ENCODE peak calls at places on chromosomes 2 and 18, in nine cellular contexts. One of them, this sample, is unnamed.

GRCh38 chr18:31684279-31685096 is at the start of gene B4GALT6:
- DNase-seq in foreskin fibroblast: peak; percentile 29
- DNase-seq in transverse colon: peak; percentile 33
- DNase-seq in BJ: no peak
- DNase-seq in fibroblast of villous mesenchyme: peak; percentile 48
- DNase-seq in neural progenitor cell: peak; percentile 92
- DNase-seq in nephron progenitor cell: peak; percentile 74
- DNase-seq in neural crest cell: peak; percentile 61
- DNase-seq in HFF-Myc: no peak
- DNase-seq in this sample: no peak

GRCh38 chr2:218291318-218291933 is 877 bp downstream of the TMBIM1 start:
- DNase-seq in foreskin fibroblast: peak; percentile 55
- DNase-seq in transverse colon: no peak
- DNase-seq in BJ: no peak
- DNase-seq in fibroblast of villous mesenchyme: peak; percentile 61
- DNase-seq in neural progenitor cell: no peak
- DNase-seq in nephron progenitor cell: no peak
- DNase-seq in neural crest cell: no peak
- DNase-seq in HFF-Myc: no peak
- DNase-seq in this sample: peak; percentile 15

GRCh38 chr2:86256300-86256699 is 57.0 kb downstream of the MRPL35 start:
- DNase-seq in foreskin fibroblast: no peak
- DNase-seq in transverse colon: no peak
- DNase-seq in BJ: no peak
- DNase-seq in fibroblast of villous mesenchyme: no peak
- DNase-seq in neural progenitor cell: no peak
- DNase-seq in nephron progenitor cell: no peak
- DNase-seq in neural crest cell: no peak
- DNase-seq in HFF-Myc: no peak
- DNase-seq in this sample: no peak

GRCh38 chr18:31046916-31047315 is 4.4 kb upstream of the DSC3 start:
- DNase-seq in foreskin fibroblast: no peak
- DNase-seq in transverse colon: no peak
- DNase-seq in BJ: no peak
- DNase-seq in fibroblast of villous mesenchyme: no peak
- DNase-seq in neural progenitor cell: no peak
- DNase-seq in nephron progenitor cell: no peak
- DNase-seq in neural crest cell: no peak
- DNase-seq in HFF-Myc: no peak
- DNase-seq in this sample: no peak

GRCh38 chr18:70422061-70422965 is 133.5 kb downstream of the SOCS6 start:
- DNase-seq in foreskin fibroblast: peak; percentile 97
- DNase-seq in transverse colon: peak; percentile 68
- DNase-seq in BJ: peak; percentile 83
- DNase-seq in fibroblast of villous mesenchyme: peak; percentile 97
- DNase-seq in neural progenitor cell: no peak
- DNase-seq in nephron progenitor cell: peak; percentile 13
- DNase-seq in neural crest cell: no peak
- DNase-seq in HFF-Myc: peak; percentile 86
- DNase-seq in this sample: peak; percentile 91

GRCh38 chr2:197628043-197628500 is 47.3 kb downstream of the RFTN2 start:
- DNase-seq in foreskin fibroblast: no peak
- DNase-seq in transverse colon: no peak
- DNase-seq in BJ: no peak
- DNase-seq in fibroblast of villous mesenchyme: no peak
- DNase-seq in neural progenitor cell: peak; percentile 76
- DNase-seq in nephron progenitor cell: peak; percentile 3
- DNase-seq in neural crest cell: peak; percentile 26
- DNase-seq in HFF-Myc: no peak
- DNase-seq in this sample: no peak

GRCh38 chr2:1974391-1974790 is 230.1 kb upstream of the PXDN start:
- DNase-seq in foreskin fibroblast: no peak
- DNase-seq in transverse colon: no peak
- DNase-seq in BJ: peak; percentile 74
- DNase-seq in fibroblast of villous mesenchyme: no peak
- DNase-seq in neural progenitor cell: no peak
- DNase-seq in nephron progenitor cell: no peak
- DNase-seq in neural crest cell: no peak
- DNase-seq in HFF-Myc: no peak
- DNase-seq in this sample: no peak

GRCh38 chr2:122129399-122129798 is 373.9 kb downstream of the TSN start:
- DNase-seq in foreskin fibroblast: no peak
- DNase-seq in transverse colon: no peak
- DNase-seq in BJ: no peak
- DNase-seq in fibroblast of villous mesenchyme: no peak
- DNase-seq in neural progenitor cell: no peak
- DNase-seq in nephron progenitor cell: no peak
- DNase-seq in neural crest cell: no peak
- DNase-seq in HFF-Myc: no peak
- DNase-seq in this sample: no peak

GRCh38 chr18:72673242-72673641 is 129.1 kb upstream of the CBLN2 start:
- DNase-seq in foreskin fibroblast: no peak
- DNase-seq in transverse colon: no peak
- DNase-seq in BJ: no peak
- DNase-seq in fibroblast of villous mesenchyme: no peak
- DNase-seq in neural progenitor cell: no peak
- DNase-seq in nephron progenitor cell: no peak
- DNase-seq in neural crest cell: no peak
- DNase-seq in HFF-Myc: no peak
- DNase-seq in this sample: no peak

GRCh38 chr2:176814740-176815367 is 397.7 kb upstream of the HNRNPA3 start:
- DNase-seq in foreskin fibroblast: peak; percentile 23
- DNase-seq in transverse colon: no peak
- DNase-seq in BJ: peak; percentile 0
- DNase-seq in fibroblast of villous mesenchyme: peak; percentile 33
- DNase-seq in neural progenitor cell: peak; percentile 38
- DNase-seq in nephron progenitor cell: no peak
- DNase-seq in neural crest cell: no peak
- DNase-seq in HFF-Myc: no peak
- DNase-seq in this sample: peak; percentile 9

GRCh38 chr18:24089059-24089458 is 49.8 kb upstream of the CABYR start:
- DNase-seq in foreskin fibroblast: peak; percentile 31
- DNase-seq in transverse colon: no peak
- DNase-seq in BJ: no peak
- DNase-seq in fibroblast of villous mesenchyme: no peak
- DNase-seq in neural progenitor cell: no peak
- DNase-seq in nephron progenitor cell: no peak
- DNase-seq in neural crest cell: no peak
- DNase-seq in HFF-Myc: no peak
- DNase-seq in this sample: no peak

GRCh38 chr2:200353873-200354272 is 47.4 kb downstream of the SPATS2L start:
- DNase-seq in foreskin fibroblast: no peak
- DNase-seq in transverse colon: no peak
- DNase-seq in BJ: no peak
- DNase-seq in fibroblast of villous mesenchyme: no peak
- DNase-seq in neural progenitor cell: no peak
- DNase-seq in nephron progenitor cell: no peak
- DNase-seq in neural crest cell: no peak
- DNase-seq in HFF-Myc: no peak
- DNase-seq in this sample: no peak

DNA sequence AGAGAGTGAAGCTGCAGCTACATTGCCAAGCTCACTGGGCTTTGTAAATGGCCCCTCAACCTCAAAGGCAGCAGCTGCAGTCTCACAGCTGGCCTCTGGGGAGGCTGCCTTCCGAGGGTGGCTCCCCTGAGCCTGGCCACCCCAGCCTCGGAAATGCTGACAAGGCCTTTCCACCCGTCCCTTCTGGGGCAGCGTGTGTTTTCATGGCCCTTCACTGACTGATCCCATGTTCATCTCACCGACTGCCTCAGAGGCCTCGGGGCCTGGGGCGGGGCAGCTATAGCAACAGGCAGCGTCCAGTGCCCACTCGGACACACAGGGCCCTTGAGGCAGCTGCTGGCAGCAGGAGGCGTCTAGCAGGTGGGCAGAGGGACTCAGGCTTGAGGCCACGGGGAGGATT is 149.6 kb downstream of the GLI2 start:
- DNase-seq in foreskin fibroblast: no peak
- DNase-seq in transverse colon: no peak
- DNase-seq in BJ: no peak
- DNase-seq in fibroblast of villous mesenchyme: no peak
- DNase-seq in neural progenitor cell: no peak
- DNase-seq in nephron progenitor cell: no peak
- DNase-seq in neural crest cell: no peak
- DNase-seq in HFF-Myc: no peak
- DNase-seq in this sample: no peak
- TF ChIP-seq CTCF in foreskin fibroblast: no peak
- TF ChIP-seq CTCF in transverse colon: no peak
- TF ChIP-seq CTCF in BJ: no peak
- TF ChIP-seq CTCF in fibroblast of villous mesenchyme: peak; percentile 29
- TF ChIP-seq CTCF in neural progenitor cell: peak; percentile 9
- TF ChIP-seq CTCF in nephron progenitor cell: no peak
- TF ChIP-seq CTCF in neural crest cell: no peak
- TF ChIP-seq CTCF in HFF-Myc: no peak
- TF ChIP-seq CTCF in this sample: no peak

DNA sequence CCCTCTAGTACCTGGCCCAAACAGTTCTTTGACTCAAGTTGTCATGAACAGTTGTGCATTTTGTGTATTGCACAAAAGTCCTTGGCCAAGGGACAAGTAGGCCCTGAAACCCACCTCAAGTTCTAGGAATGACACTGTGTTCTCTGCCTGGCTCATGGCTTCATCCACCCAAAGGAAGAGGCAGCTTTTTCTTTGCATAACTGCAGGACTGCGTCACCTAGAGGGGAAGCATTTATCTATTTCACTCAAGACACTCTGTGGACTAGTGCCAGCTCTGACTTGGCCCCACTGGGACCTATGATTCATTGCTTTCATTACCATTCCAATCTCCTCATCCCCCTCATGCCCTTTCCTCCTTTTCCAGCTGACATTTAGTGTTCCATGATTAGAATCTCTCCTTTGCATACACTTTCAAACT is 119.3 kb upstream of the SIX2 start:
- DNase-seq in foreskin fibroblast: peak; percentile 97
- DNase-seq in transverse colon: no peak
- DNase-seq in BJ: peak; percentile 69
- DNase-seq in fibroblast of villous mesenchyme: peak; percentile 91
- DNase-seq in neural progenitor cell: no peak
- DNase-seq in nephron progenitor cell: no peak
- DNase-seq in neural crest cell: no peak
- DNase-seq in HFF-Myc: peak; percentile 73
- DNase-seq in this sample: peak; percentile 79
- TF ChIP-seq CTCF in foreskin fibroblast: peak; percentile 10
- TF ChIP-seq CTCF in transverse colon: no peak
- TF ChIP-seq CTCF in BJ: peak; percentile 22
- TF ChIP-seq CTCF in fibroblast of villous mesenchyme: no peak
- TF ChIP-seq CTCF in neural progenitor cell: no peak
- TF ChIP-seq CTCF in nephron progenitor cell: no peak
- TF ChIP-seq CTCF in neural crest cell: no peak
- TF ChIP-seq CTCF in HFF-Myc: no peak
- TF ChIP-seq CTCF in this sample: peak; percentile 47

DNA sequence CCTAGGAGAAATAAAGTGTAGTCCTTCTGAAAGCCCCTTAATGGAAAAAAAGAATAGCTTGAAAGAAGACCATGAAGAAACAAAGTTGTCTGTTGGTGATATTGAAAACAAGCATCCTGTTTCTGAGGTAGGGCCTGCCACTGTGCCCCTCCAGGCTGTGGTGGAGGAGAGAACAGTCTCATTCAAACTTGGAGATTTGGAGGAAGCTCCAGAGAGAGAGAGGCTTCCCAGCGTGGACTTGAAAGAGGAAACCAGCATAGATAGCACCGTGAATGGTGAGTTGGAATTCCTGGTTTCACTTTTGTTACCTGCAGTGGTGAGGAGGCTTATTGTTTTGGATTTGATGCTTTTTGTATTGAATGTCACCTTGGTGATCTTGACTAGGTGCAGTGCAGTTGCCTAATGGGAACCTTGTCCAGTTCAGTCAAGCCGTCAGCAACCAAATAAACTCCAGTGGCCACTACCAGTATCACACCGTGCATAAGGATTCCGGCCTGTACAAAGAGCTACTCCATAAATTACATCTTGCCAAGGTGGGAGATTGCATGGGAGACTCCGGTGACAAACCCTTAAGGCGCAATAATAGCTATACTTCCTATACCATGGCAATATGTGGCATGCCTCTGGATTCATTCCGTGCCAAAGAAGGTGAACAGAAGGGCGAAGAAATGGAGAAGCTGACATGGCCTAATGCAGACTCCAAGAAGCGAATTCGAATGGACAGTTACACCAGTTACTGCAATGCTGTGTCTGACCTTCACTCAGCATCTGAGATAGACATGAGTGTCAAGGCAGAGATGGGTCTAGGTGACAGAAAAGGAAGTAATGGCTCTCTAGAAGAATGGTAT is 13.3 kb downstream of the SLC20A1 start:
- DNase-seq in foreskin fibroblast: no peak
- DNase-seq in transverse colon: no peak
- DNase-seq in BJ: no peak
- DNase-seq in fibroblast of villous mesenchyme: no peak
- DNase-seq in neural progenitor cell: no peak
- DNase-seq in nephron progenitor cell: no peak
- DNase-seq in neural crest cell: no peak
- DNase-seq in HFF-Myc: no peak
- DNase-seq in this sample: no peak
- TF ChIP-seq CTCF in foreskin fibroblast: no peak
- TF ChIP-seq CTCF in transverse colon: no peak
- TF ChIP-seq CTCF in BJ: no peak
- TF ChIP-seq CTCF in fibroblast of villous mesenchyme: no peak
- TF ChIP-seq CTCF in neural progenitor cell: no peak
- TF ChIP-seq CTCF in nephron progenitor cell: no peak
- TF ChIP-seq CTCF in neural crest cell: no peak
- TF ChIP-seq CTCF in HFF-Myc: no peak
- TF ChIP-seq CTCF in this sample: peak; percentile 42

GRCh38 chr2:159776321-159776720 is 21.7 kb downstream of the CD302 start:
- DNase-seq in foreskin fibroblast: no peak
- DNase-seq in transverse colon: no peak
- DNase-seq in BJ: no peak
- DNase-seq in fibroblast of villous mesenchyme: no peak
- DNase-seq in neural progenitor cell: no peak
- DNase-seq in nephron progenitor cell: no peak
- DNase-seq in neural crest cell: no peak
- DNase-seq in HFF-Myc: no peak
- DNase-seq in this sample: no peak
- TF ChIP-seq CTCF in foreskin fibroblast: peak; percentile 27
- TF ChIP-seq CTCF in transverse colon: no peak
- TF ChIP-seq CTCF in BJ: peak; percentile 35
- TF ChIP-seq CTCF in fibroblast of villous mesenchyme: peak; percentile 35
- TF ChIP-seq CTCF in neural progenitor cell: no peak
- TF ChIP-seq CTCF in nephron progenitor cell: no peak
- TF ChIP-seq CTCF in neural crest cell: peak; percentile 48
- TF ChIP-seq CTCF in HFF-Myc: no peak
- TF ChIP-seq CTCF in this sample: peak; percentile 67

GRCh38 chr2:23460228-23460627 is 75.2 kb downstream of the KLHL29 start:
- DNase-seq in foreskin fibroblast: peak; percentile 53
- DNase-seq in transverse colon: no peak
- DNase-seq in BJ: no peak
- DNase-seq in fibroblast of villous mesenchyme: peak; percentile 38
- DNase-seq in neural progenitor cell: no peak
- DNase-seq in nephron progenitor cell: no peak
- DNase-seq in neural crest cell: no peak
- DNase-seq in HFF-Myc: no peak
- DNase-seq in this sample: peak; percentile 34
- TF ChIP-seq CTCF in foreskin fibroblast: peak; percentile 69
- TF ChIP-seq CTCF in transverse colon: peak; percentile 41
- TF ChIP-seq CTCF in BJ: peak; percentile 67
- TF ChIP-seq CTCF in fibroblast of villous mesenchyme: peak; percentile 62
- TF ChIP-seq CTCF in neural progenitor cell: peak; percentile 56
- TF ChIP-seq CTCF in nephron progenitor cell: peak; percentile 19
- TF ChIP-seq CTCF in neural crest cell: peak; percentile 59
- TF ChIP-seq CTCF in HFF-Myc: peak; percentile 69
- TF ChIP-seq CTCF in this sample: peak; percentile 79